ENCODE peak calls at places on chromosomes 6 and 20, in eight cellular contexts. Y, F, C, Z, G, A, N and M are unnamed samples.

GRCh38 chr6:158642097-158642601 is 2.4 kb downstream of the DYNLT1 start:
- DNase-seq in C (peak; percentile 50), Z (no peak), G (no peak), N (peak; percentile 85), A (peak; percentile 91), Y (peak; percentile 62), F (no peak), M (no peak)

GRCh38 chr6:3885262-3886036 is 36.3 kb downstream of the FAM50B start:
- DNase-seq in N (no peak), F (no peak), G (no peak), Z (no peak), Y (no peak), C (no peak), A (no peak), M (no peak)

GRCh38 chr6:56004421-56004820 is 129.0 kb upstream of the BMP5 start:
- DNase-seq in F (no peak), Y (no peak), Z (no peak), G (no peak), A (peak; percentile 33), C (no peak), N (no peak), M (no peak)

GRCh38 chr6:154370545-154370944 is 13.9 kb upstream of the IPCEF1 start:
- DNase-seq in C (no peak), Y (peak; percentile 36), F (no peak), G (no peak), Z (no peak), A (peak; percentile 29), N (peak; percentile 59), M (no peak)

GRCh38 chr6:132763269-132763668 is 5.6 kb upstream of the VNN2 start:
- DNase-seq in N (no peak), Y (peak; percentile 24), G (no peak), A (no peak), Z (peak; percentile 78), F (no peak), C (peak; percentile 19), M (no peak)

GRCh38 chr6:33207569-33208088 is 671 bp upstream of the RING1 start:
- DNase-seq in A (peak; percentile 25), Y (peak; percentile 67), Z (peak; percentile 39), F (no peak), N (peak; percentile 60), C (no peak), G (peak; percentile 45), M (no peak)

GRCh38 chr20:63895886-63896135 is 885 bp downstream of the DNAJC5 start:
- DNase-seq in Z (no peak), Y (no peak), C (no peak), F (no peak), A (peak; percentile 79), G (no peak), N (no peak), M (no peak)

GRCh38 chr6:1263039-1263849 is 48.7 kb upstream of the FOXQ1 start:
- DNase-seq in G (no peak), F (peak; percentile 71), C (no peak), A (no peak), Y (no peak), Z (no peak), N (no peak), M (no peak)

GRCh38 chr6:49636368-49637332 is at the start of gene RHAG:
- DNase-seq in A (no peak), C (no peak), Z (no peak), F (no peak), Y (no peak), N (no peak), G (no peak), M (no peak)

GRCh38 chr6:14734416-14735340 is 511.2 kb upstream of the JARID2 start:
- DNase-seq in F (peak; percentile 80), A (peak; percentile 88), Z (peak; percentile 72), N (no peak), C (no peak), Y (peak; percentile 33), G (no peak), M (no peak)

GRCh38 chr6:107853226-107853625 is 29.1 kb upstream of the SCML4 start:
- DNase-seq in G (no peak), N (no peak), C (no peak), Z (no peak), A (no peak), Y (no peak), F (no peak), M (no peak)

GRCh38 chr20:62449951-62450815 is 22.8 kb upstream of the RBBP8NL start:
- DNase-seq in C (no peak), Z (no peak), Y (no peak), N (no peak), F (no peak), G (peak; percentile 41), A (no peak), M (no peak)

GRCh38 chr6:39330057-39330456 is 7.6 kb upstream of the KCNK16 start:
- DNase-seq in A (no peak), C (no peak), N (no peak), G (no peak), F (no peak), Y (no peak), Z (no peak), M (no peak)

GRCh38 chr6:105780146-105780860 is 305.8 kb upstream of the PRDM1 start:
- DNase-seq in G (no peak), A (peak; percentile 61), N (no peak), C (no peak), F (no peak), Z (no peak), Y (no peak), M (no peak)

GRCh38 chr20:17611290-17611539 is 41.3 kb downstream of the DSTN start:
- DNase-seq in C (no peak), Z (no peak), F (no peak), N (no peak), G (no peak), Y (no peak), A (no peak), M (no peak)
- TF ChIP-seq CTCF in C (no peak), Z (no peak), F (no peak), N (no peak), G (no peak), Y (no peak), A (no peak), M (no peak)

DNA sequence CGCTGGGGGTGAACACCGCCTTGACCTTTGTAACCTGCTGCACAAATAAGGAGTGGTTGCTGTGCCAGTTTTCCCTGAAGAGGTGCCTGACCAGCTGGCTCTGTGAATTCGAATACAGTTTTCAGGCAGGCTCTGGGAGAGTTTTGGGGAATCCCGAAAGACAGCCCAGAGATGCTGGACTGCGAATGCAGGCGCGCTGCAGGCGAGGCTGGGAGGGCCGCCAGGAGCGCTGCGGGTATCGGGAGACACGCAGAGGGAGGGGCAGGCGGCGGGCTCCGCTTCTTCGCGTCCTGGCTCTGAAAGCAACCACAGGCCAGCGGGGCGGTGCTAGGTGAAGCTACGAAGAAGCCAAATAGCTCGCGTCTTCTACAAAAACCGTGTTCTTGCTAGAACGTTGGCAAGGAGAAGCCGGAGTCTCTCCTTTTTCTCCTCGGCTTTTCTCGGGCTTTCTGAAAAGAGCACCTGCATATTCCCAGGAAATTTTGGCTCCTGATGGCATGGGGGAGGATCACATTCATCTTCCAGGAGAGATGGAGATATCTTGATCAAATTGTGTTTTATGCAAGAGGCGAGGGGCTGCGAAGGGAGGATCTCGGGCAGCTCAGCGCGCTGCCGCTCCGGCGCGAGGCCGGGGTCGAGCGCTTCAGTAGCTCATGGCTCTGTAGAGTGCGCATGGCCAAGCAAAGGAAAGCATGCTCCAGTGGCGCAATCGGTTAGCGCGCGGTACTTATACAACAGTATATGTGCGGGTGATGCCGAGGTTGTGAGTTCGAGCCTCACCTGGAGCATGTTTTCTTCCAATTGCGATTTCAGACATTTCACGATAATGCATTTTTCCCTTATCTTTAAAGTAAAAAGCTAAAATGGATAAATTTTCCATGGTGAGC is 158.1 kb upstream of the ZNF184 start:
- DNase-seq in F (no peak), Y (no peak), A (peak; percentile 60), C (no peak), G (no peak), Z (no peak), N (peak; percentile 41), M (no peak)
- TF ChIP-seq CTCF in F (no peak), Y (no peak), A (peak; percentile 38), C (no peak), G (no peak), Z (no peak), N (peak; percentile 6), M (peak; percentile 37)

DNA sequence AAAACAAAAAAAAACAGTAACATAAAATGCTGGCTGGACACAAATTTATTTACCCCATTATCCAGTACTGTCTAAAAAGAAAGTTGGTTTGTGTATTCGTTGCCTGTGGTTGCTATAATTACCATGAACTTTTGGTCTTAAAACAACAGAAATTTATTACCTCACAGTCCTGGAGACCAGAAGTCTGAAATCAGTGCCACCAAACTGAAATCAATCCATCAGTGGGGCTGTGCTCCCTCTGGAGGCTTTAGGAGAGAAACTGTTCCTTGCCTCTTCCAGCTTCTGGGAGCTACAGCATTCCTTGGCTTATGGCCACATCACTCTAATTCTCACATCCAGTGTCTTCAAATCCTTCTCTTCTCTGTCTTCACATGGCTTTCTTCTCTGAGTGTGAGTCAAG is 79.4 kb downstream of the SNX5 start:
- DNase-seq in Z (no peak), G (no peak), C (no peak), N (no peak), Y (no peak), F (no peak), A (no peak), M (no peak)
- TF ChIP-seq CTCF in Z (no peak), G (no peak), C (no peak), N (no peak), Y (no peak), F (no peak), A (no peak), M (peak; percentile 38)

DNA sequence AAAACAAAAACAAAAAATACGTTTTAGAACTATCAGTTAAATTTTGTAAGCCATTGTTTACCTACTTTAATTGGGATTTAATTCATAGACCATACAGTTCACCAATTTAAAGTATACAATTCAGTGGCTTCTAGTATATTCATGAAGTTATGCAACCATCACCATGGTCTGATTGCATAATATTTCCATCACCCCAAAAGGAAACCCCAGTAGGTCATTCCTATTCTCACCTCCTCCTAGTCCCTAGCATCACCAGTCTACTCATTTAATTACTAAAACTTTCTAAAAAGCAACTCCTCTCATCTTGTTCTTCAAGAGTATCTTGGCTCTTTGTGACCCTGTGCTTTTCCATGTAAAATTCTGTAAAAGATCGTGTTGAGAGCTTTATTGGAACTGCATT is 60.2 kb downstream of the ASXL1 start:
- DNase-seq in C (no peak), F (no peak), A (no peak), Y (no peak), Z (no peak), N (no peak), G (no peak), M (no peak)
- TF ChIP-seq CTCF in C (no peak), F (no peak), A (no peak), Y (no peak), Z (no peak), N (no peak), G (no peak), M (no peak)